ENCODE peak calls at places on chromosomes 1 and 21, in seven cellular contexts. W is fibroblast of lung, B is lung, Y is astrocyte, Z is GM23338, M is transverse colon, G is uterus. J is an unnamed sample.

GRCh38 chr1:195908121-195908520 is 700.1 kb downstream of the KCNT2 start:
- DNase-seq in Z (no peak), G (no peak), Y (peak; percentile 1), B (no peak), M (no peak), W (peak; percentile 58), J (no peak)

GRCh38 chr1:97340951-97341350 is 579.9 kb downstream of the DPYD start:
- DNase-seq in Y (peak; percentile 90), G (no peak), M (no peak), B (no peak), W (peak; percentile 77), Z (no peak), J (no peak)

GRCh38 chr1:161287482-161288054 is 22.2 kb downstream of the MPZ start:
- DNase-seq in M (no peak), W (no peak), B (no peak), G (no peak), Y (no peak), Z (no peak), J (no peak)

GRCh38 chr21:44000360-44000759 is 11.7 kb upstream of the TRAPPC10 start:
- DNase-seq in Z (no peak), M (no peak), B (no peak), Y (no peak), G (no peak), W (no peak), J (no peak)

GRCh38 chr1:32299327-32299726 is 7.4 kb downstream of the HDAC1 start:
- DNase-seq in M (no peak), B (no peak), Z (no peak), G (no peak), W (no peak), Y (no peak), J (no peak)

GRCh38 chr1:234871710-234872262 is 256.9 kb downstream of the TOMM20 start:
- DNase-seq in G (no peak), Y (peak; percentile 80), M (no peak), Z (no peak), B (no peak), W (no peak), J (no peak)

GRCh38 chr1:204987689-204988088 is 55.3 kb upstream of the CNTN2 start:
- DNase-seq in G (no peak), B (no peak), W (no peak), M (no peak), Y (no peak), Z (no peak), J (no peak)

GRCh38 chr21:14271053-14271452 is 55.1 kb downstream of the RBM11 start:
- DNase-seq in W (no peak), Z (no peak), Y (no peak), M (no peak), B (no peak), G (no peak), J (no peak)

GRCh38 chr1:201944002-201944401 is 2.3 kb downstream of the LMOD1 start:
- DNase-seq in Y (no peak), G (no peak), Z (no peak), B (no peak), W (no peak), M (no peak), J (no peak)

GRCh38 chr1:223770621-223771315 is 58.4 kb downstream of the CAPN2 start:
- DNase-seq in Z (no peak), Y (no peak), W (no peak), G (no peak), M (no peak), B (no peak), J (no peak)

GRCh38 chr1:181661569-181661968 is 178.3 kb downstream of the CACNA1E start:
- DNase-seq in B (no peak), G (no peak), M (no peak), W (no peak), Z (no peak), Y (no peak), J (no peak)

GRCh38 chr1:43036457-43036827 is 77.8 kb upstream of the SLC2A1 start:
- DNase-seq in G (no peak), Y (no peak), W (no peak), B (no peak), M (no peak), Z (no peak), J (no peak)

GRCh38 chr21:27477321-27477720 is 510.4 kb upstream of the ADAMTS5 start:
- DNase-seq in W (peak; percentile 50), B (no peak), Y (no peak), G (no peak), M (no peak), Z (no peak), J (no peak)

GRCh38 chr1:115089443-115090340 is at the start of gene TSPAN2:
- DNase-seq in Y (peak; percentile 77), G (peak; percentile 88), W (peak; percentile 58), B (peak; percentile 53), Z (peak; percentile 98), M (peak; percentile 78), J (peak; percentile 91)

GRCh38 chr1:27246194-27246593 is 11.8 kb downstream of the WDTC1 start:
- DNase-seq in B (no peak), W (no peak), Y (no peak), Z (no peak), G (no peak), M (no peak), J (no peak)

GRCh38 chr1:17419626-17420328 is 19.7 kb downstream of the RCC2 start:
- DNase-seq in Y (no peak), Z (peak; percentile 93), B (peak; percentile 63), W (peak; percentile 54), G (peak; percentile 77), M (peak; percentile 73), J (peak; percentile 72)

GRCh38 chr1:55428944-55429931 is 214.1 kb upstream of the USP24 start:
- DNase-seq in G (peak; percentile 24), B (peak; percentile 76), Z (peak; percentile 7), M (peak; percentile 11), Y (peak; percentile 100), W (peak; percentile 98), J (peak; percentile 70)

GRCh38 chr1:153678519-153679336 is at the start of gene NPR1:
- DNase-seq in W (peak; percentile 34), Y (no peak), G (peak; percentile 83), Z (peak; percentile 78), B (peak; percentile 62), M (peak; percentile 33), J (peak; percentile 94)

GRCh38 chr1:41390573-41390972 is 29.3 kb downstream of the FOXO6 start:
- DNase-seq in Z (no peak), G (no peak), Y (no peak), M (no peak), B (no peak), W (no peak), J (no peak)

GRCh38 chr1:247222840-247223239 is 33.0 kb upstream of the VN1R5 start:
- DNase-seq in G (no peak), Z (no peak), M (no peak), Y (no peak), B (no peak), W (no peak), J (no peak)

GRCh38 chr1:19311503-19311930 is 427 bp downstream of the AKR7A2 start:
- DNase-seq in Y (no peak), M (no peak), B (peak; percentile 35), G (no peak), W (no peak), Z (no peak), J (no peak)

GRCh38 chr1:162633327-162633762 is 1.1 kb downstream of the DDR2 start:
- DNase-seq in Z (peak; percentile 14), W (peak; percentile 70), G (no peak), M (no peak), Y (no peak), B (no peak), J (no peak)

GRCh38 chr1:28594661-28595411 is 2.8 kb downstream of the RAB42 start:
- DNase-seq in M (no peak), Y (peak; percentile 76), W (no peak), B (no peak), Z (peak; percentile 80), G (no peak), J (no peak)

GRCh38 chr1:88239205-88239604 is 444.9 kb upstream of the PKN2 start:
- DNase-seq in M (no peak), B (no peak), G (no peak), Y (no peak), Z (no peak), W (no peak), J (no peak)

GRCh38 chr1:204513117-204513716 is 3.0 kb upstream of the MDM4 start:
- DNase-seq in W (no peak), B (no peak), G (no peak), Z (no peak), M (no peak), Y (no peak), J (peak; percentile 62)

GRCh38 chr21:42656872-42657271 is 3.5 kb downstream of the PDE9A start:
- DNase-seq in G (no peak), B (no peak), W (no peak), Z (no peak), Y (no peak), M (no peak), J (no peak)
- H3K27me3 ChIP-seq in G (no peaks in the 10 kb centered on the region), B (no peaks in the 10 kb centered on the region), W (peaks cover 19% of the 10 kb centered on the region), Z (no peaks in the 10 kb centered on the region), Y (peaks cover 41% of the 10 kb centered on the region), M (no peaks in the 10 kb centered on the region), J (no peaks in the 10 kb centered on the region)

DNA sequence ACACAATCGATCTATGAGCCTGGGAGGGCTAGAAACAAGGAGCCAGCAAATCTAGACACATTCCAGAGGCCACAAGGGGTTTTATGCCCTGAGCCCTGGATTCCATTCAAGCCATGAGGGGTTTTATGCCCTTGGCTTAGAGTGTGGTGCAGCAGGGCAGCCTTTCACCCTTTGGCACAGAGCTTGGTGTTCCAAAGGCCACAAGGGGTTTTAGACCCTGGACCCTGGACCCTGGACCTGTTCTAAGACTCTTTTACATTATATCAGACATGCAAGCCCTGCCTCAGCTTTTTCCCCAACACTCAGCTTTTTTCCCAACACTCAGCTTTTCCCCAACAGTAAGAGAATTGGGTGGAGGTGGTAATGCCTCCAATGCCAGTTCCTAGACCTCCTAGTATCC is 13.3 kb downstream of the MSTO1 start:
- DNase-seq in G (no peak), B (no peak), Z (no peak), W (no peak), M (no peak), Y (no peak), J (no peak)
- H3K4me3 ChIP-seq in G (no peak overlapping the region), B (no peak overlapping the region), Z (no peak overlapping the region), W (no peak overlapping the region), M (no peak overlapping the region), Y (no peak overlapping the region), J (no peak overlapping the region)

GRCh38 chr1:178726545-178726944 is 1.5 kb downstream of the RALGPS2 start:
- DNase-seq in M (no peak), W (no peak), Z (no peak), B (no peak), G (no peak), Y (no peak), J (no peak)
- H3K27ac ChIP-seq in M (peak overlapping the region; percentile 98), W (no peak overlapping the region), Z (peak overlapping the region; percentile 10), B (peak overlapping the region; percentile 41), G (peak overlapping the region; percentile 84), Y (no peak overlapping the region), J (no peak overlapping the region)

GRCh38 chr1:180255538-180256352 is 25.7 kb downstream of the LHX4 start:
- DNase-seq in G (no peak), Y (no peak), Z (no peak), W (no peak), M (no peak), B (no peak), J (no peak)

GRCh38 chr1:180254496-180254819 is 24.4 kb downstream of the LHX4 start:
- DNase-seq in W (no peak), Y (no peak), M (no peak), G (no peak), B (no peak), Z (no peak), J (no peak)

GRCh38 chr1:180254854-180255253 is 24.8 kb downstream of the LHX4 start:
- DNase-seq in M (no peak), B (no peak), G (no peak), W (no peak), Z (no peak), Y (no peak), J (no peak)

GRCh38 chr1:180252638-180253536 is 22.8 kb downstream of the LHX4 start:
- DNase-seq in Y (no peak), W (peak; percentile 65), M (peak; percentile 84), B (peak; percentile 76), Z (peak; percentile 93), G (peak; percentile 52), J (peak; percentile 69)

GRCh38 chr1:180253585-180254495 is 23.8 kb downstream of the LHX4 start:
- DNase-seq in B (no peak), W (no peak), G (no peak), Y (no peak), Z (no peak), M (no peak), J (no peak)
- H3K27me3 ChIP-seq in B (peaks cover 4% of the 10 kb centered on the region), W (peaks cover 3% of the 10 kb centered on the region), G (peaks cover 7% of the 10 kb centered on the region), Y (no peaks in the 10 kb centered on the region), Z (no peaks in the 10 kb centered on the region), M (peaks cover 46% of the 10 kb centered on the region), J (no peaks in the 10 kb centered on the region)